ENCODE peak calls at places on chromosomes 3 and 15, in four cellular contexts. F is K562, E is H1, T is HepG2. Y is an unnamed sample.

GRCh38 chr3:164737174-164737573 is 341.1 kb downstream of the SI start:
- DNase-seq in F (no peak), E (no peak), T (no peak), Y (no peak)

GRCh38 chr3:52004158-52004787 is 8.6 kb upstream of the RPL29 start:
- DNase-seq in F (peak), E (peak), T (peak), Y (no peak)

GRCh38 chr3:174812172-174812862 is 46.8 kb upstream of the NAALADL2 start:
- DNase-seq in F (no peak), E (no peak), T (no peak), Y (no peak)

GRCh38 chr3:107458871-107459270 is 63.9 kb upstream of the BBX start:
- DNase-seq in F (no peak), E (no peak), T (no peak), Y (no peak)

GRCh38 chr15:68383161-68384074 is 48.5 kb downstream of the ITGA11 start:
- DNase-seq in F (peak), E (peak), T (peak), Y (peak)

GRCh38 chr15:68691667-68692066 is 112.9 kb downstream of the CORO2B start:
- DNase-seq in F (peak), E (no peak), T (peak), Y (no peak)

GRCh38 chr3:15903776-15904720 is 106.3 kb upstream of the ANKRD28 start:
- DNase-seq in F (no peak), E (no peak), T (no peak), Y (no peak)

GRCh38 chr3:12470111-12470510 is 14.2 kb upstream of the TSEN2 start:
- DNase-seq in F (no peak), E (no peak), T (no peak), Y (no peak)

GRCh38 chr3:149588909-149589308 is 68.9 kb downstream of the WWTR1 start:
- DNase-seq in F (no peak), E (no peak), T (no peak), Y (no peak)
- TF ChIP-seq POLR2AphosphoS5 in F (no peak), E (no peak), T (no peak), Y (no peak)

GRCh38 chr3:42013652-42014442 is 51.9 kb upstream of the ULK4 start:
- DNase-seq in F (peak), E (peak), T (no peak), Y (no peak)
- TF ChIP-seq POLR2A in F (peak), E (no peak), T (peak), Y (peak)

GRCh38 chr3:133492159-133492860 is 81.2 kb upstream of the CDV3 start:
- DNase-seq in F (no peak), E (no peak), T (no peak), Y (no peak)

GRCh38 chr3:133489466-133490085 is 83.9 kb upstream of the CDV3 start:
- DNase-seq in F (no peak), E (no peak), T (no peak), Y (no peak)

GRCh38 chr3:133491481-133492059 is 81.9 kb upstream of the CDV3 start:
- DNase-seq in F (no peak), E (no peak), T (no peak), Y (no peak)

GRCh38 chr3:133488785-133489367 is 84.6 kb upstream of the CDV3 start:
- DNase-seq in F (peak), E (no peak), T (peak), Y (no peak)

GRCh38 chr3:133490468-133491351 is 82.8 kb upstream of the CDV3 start:
- DNase-seq in F (no peak), E (no peak), T (no peak), Y (peak)
- TF ChIP-seq TAF1 in F (no peak), E (no peak), T (no peak), Y (no peak)

DNA sequence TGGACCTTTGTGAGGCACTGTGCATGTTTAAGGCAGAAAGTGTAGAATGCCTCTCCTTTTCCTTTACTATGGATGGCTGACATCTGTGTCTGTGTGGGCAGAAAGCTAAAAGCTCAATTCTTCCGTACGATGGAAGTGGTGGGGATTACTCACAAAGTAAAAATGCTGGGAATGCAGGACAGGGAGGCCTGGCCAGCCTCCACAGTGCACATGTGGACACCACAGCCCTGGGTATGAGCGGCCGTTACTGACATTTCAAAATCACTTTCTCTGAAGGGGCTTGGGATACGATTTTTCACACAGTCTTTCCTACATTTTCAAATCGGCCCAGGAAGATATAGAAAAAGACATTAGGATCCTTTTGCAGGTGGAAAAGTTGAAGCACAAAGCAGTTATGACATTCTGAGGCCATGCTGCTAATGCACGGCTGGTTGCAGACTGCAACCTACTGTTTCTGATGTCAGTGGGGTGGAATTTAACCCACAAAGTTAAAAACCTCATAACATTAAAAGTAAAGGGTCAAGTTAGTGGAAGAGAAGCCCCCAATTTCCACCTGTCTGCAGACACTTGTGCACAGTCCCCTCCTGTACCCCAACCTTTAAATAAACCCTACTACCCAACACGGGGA is 27.9 kb downstream of the EHD4 start:
- DNase-seq in F (no peak), E (no peak), T (peak), Y (no peak)
- TF ChIP-seq POLR2AphosphoS5 in F (no peak), E (no peak), T (no peak), Y (no peak)

GRCh38 chr15:31216210-31216911 is 110.3 kb upstream of the KLF13 start:
- DNase-seq in F (peak), E (peak), T (peak), Y (peak)
- TF ChIP-seq POLR2A in F (no peak), E (no peak), T (peak), Y (peak)

GRCh38 chr15:78320173-78320572 is 20.0 kb upstream of the CRABP1 start:
- DNase-seq in F (no peak), E (no peak), T (no peak), Y (no peak)

GRCh38 chr15:78321786-78322185 is 18.4 kb upstream of the CRABP1 start:
- DNase-seq in F (no peak), E (no peak), T (no peak), Y (no peak)

GRCh38 chr15:78322243-78322642 is 17.9 kb upstream of the CRABP1 start:
- DNase-seq in F (no peak), E (no peak), T (no peak), Y (no peak)

GRCh38 chr15:78319588-78319987 is 20.2 kb upstream of the SKIC8 start:
- DNase-seq in F (no peak), E (no peak), T (no peak), Y (no peak)

DNA sequence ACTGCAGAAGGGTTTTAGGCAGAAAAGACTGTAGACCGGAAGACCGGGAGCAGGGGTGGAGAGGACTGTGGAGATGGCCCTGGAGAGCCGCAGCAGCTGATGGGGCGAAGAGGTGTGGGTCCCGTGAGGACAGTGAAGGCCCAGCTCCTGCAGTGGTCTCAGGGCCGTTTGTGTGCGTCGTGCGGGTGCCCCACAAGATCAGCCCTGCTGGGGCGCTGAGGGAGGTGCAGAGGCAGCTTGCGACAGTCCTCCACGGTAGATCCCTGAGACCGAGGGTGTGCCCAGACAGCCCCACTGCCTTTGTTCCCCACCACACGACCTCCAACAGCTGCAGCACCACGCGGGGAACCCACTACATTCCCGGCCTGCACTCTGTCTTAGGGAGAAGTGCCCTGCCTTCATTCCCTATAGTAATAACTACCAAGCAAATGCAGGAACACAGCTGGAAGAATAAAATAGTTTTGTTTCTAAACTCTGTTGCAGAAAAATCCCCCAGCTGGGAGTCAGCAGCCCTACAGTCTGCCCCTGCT is 19.0 kb upstream of the CRABP1 start:
- DNase-seq in F (no peak), E (no peak), T (no peak), Y (no peak)
- TF ChIP-seq TAF1 in F (no peak), E (no peak), T (no peak), Y (no peak)

DNA sequence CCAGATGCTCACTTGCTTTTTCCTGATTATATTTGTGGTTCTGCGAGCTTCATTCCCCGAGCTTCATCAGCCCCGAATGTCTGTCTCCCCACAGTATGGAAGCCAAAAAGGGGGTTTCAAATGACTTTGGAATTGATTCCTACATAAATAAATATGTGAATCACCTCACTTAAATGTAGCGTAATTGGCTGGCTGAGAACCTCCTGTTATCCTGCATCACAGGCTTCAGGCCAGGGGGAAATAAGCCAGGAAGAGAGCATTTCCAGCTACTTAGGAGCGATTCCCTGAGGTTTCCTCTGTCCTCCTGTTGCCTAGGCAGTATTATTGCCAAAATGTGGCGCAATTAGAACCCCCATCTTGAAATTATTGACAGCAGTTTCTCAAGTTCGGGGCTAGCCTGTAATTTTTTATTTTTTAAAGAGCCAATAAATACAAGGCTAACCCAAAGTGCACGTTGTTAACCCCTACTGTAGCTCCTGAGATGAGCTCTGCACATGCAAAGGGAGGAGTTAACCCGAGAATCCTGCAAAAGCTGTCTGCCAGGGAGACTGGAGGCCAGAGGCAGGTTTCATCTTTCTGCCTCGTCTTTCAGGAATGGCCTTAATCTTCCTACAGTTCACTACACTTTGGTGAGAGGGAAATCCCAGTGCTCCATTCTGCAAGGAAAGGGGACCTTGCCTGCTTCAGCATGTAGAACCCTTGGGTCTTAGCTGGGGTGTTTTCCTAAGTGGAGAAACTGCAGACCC is 148.2 kb downstream of the ADAMTS9 start:
- DNase-seq in F (no peak), E (no peak), T (no peak), Y (no peak)
- TF ChIP-seq POLR2AphosphoS5 in F (no peak), E (no peak), T (no peak), Y (no peak)